ENCODE peak calls at places on chromosomes 4 and X, in five cellular contexts. U is ovary, I is HepG2, V is HCT116, S is endothelial cell of umbilical vein. T is an unnamed sample.

GRCh38 chrX:8025705-8026104 is 98.5 kb upstream of the PNPLA4 start:
- DNase-seq in V (no peak), U (no peak), S (no peak), I (peak), T (no peak)

GRCh38 chr4:3440979-3441500 is 728 bp upstream of the HGFAC start:
- DNase-seq in S (no peak), U (no peak), V (no peak), I (no peak), T (no peak)

GRCh38 chr4:49032440-49033161 is 46.5 kb downstream of the CWH43 start:
- DNase-seq in S (peak), I (peak), U (no peak), V (peak), T (no peak)

GRCh38 chrX:132967049-132967448 is 8.6 kb upstream of the HS6ST2 start:
- DNase-seq in U (no peak), V (no peak), I (peak), S (no peak), T (no peak)

GRCh38 chr4:132169660-132170059 is 979.4 kb upstream of the PCDH10 start:
- DNase-seq in I (no peak), U (no peak), S (no peak), V (no peak), T (no peak)

GRCh38 chrX:15471016-15471415 is 22.1 kb downstream of the PIR start:
- DNase-seq in S (peak), I (peak), U (peak), V (peak), T (peak)

GRCh38 chr4:132332932-132333722 is 816.0 kb upstream of the PCDH10 start:
- DNase-seq in V (peak), U (no peak), S (peak), I (peak), T (no peak)

GRCh38 chr4:36000941-36001557 is 243.3 kb downstream of the ARAP2 start:
- DNase-seq in U (no peak), V (no peak), I (no peak), S (no peak), T (no peak)

GRCh38 chr4:143961084-143961483 is 55.7 kb upstream of the GYPE start:
- DNase-seq in V (no peak), S (no peak), I (no peak), U (no peak), T (no peak)

GRCh38 chr4:98747659-98748091 is 89.3 kb upstream of the TSPAN5 start:
- DNase-seq in I (no peak), S (peak), V (peak), U (no peak), T (peak)

GRCh38 chrX:114675365-114675764 is 91.5 kb downstream of the HTR2C start:
- DNase-seq in V (no peak), U (no peak), I (no peak), S (no peak), T (no peak)

GRCh38 chr4:21765810-21766407 is 182.7 kb downstream of the KCNIP4 start:
- DNase-seq in I (peak), S (peak), U (no peak), V (peak), T (peak)

GRCh38 chrX:20594985-20595384 is 328.3 kb upstream of the RPS6KA3 start:
- DNase-seq in V (peak), U (no peak), S (no peak), I (peak), T (no peak)

GRCh38 chr4:38512840-38513239 is 151.2 kb upstream of the KLF3 start:
- DNase-seq in U (no peak), V (no peak), S (no peak), I (no peak), T (no peak)
- H3K4me3 ChIP-seq in U (no peak), V (no peak), S (no peak), I (no peak), T (no peak)

DNA sequence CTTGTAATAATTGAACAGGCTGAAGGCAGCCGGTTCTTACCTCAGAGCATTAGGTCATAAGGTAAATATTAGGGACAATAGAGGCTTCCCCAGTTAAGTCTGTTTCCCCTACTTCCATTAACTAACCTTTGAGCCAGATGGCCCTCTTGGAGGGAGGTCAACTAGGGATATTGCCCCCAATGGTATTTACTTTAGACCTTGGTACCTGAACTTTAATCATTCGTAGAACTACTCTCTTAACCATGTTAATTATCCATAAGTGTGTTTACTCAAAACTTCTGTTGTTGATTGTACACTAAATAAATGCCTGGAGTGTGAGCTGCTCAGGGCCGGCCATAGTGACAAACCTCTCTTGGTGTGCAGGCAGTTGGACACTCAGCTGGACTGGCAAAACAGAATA is 1843.5 kb upstream of the AGA start:
- DNase-seq in V (no peak), I (peak), U (no peak), S (no peak), T (no peak)
- TF ChIP-seq CTCF in V (no peak), I (no peak), U (no peak), S (no peak), T (no peak)

GRCh38 chrX:47560179-47560830 is 700 bp upstream of the ARAF start:
- DNase-seq in V (no peak), S (no peak), U (no peak), I (no peak), T (no peak)

GRCh38 chrX:47562615-47563243 is 1.7 kb downstream of the ARAF start:
- DNase-seq in V (no peak), S (peak), I (no peak), U (no peak), T (no peak)

GRCh38 chrX:47561653-47562151 is 697 bp downstream of the ARAF start:
- DNase-seq in V (no peak), U (no peak), S (no peak), I (no peak), T (no peak)

GRCh38 chrX:47558436-47558835 is 2.6 kb upstream of the ARAF start:
- DNase-seq in V (no peak), I (no peak), U (no peak), S (no peak), T (no peak)

DNA sequence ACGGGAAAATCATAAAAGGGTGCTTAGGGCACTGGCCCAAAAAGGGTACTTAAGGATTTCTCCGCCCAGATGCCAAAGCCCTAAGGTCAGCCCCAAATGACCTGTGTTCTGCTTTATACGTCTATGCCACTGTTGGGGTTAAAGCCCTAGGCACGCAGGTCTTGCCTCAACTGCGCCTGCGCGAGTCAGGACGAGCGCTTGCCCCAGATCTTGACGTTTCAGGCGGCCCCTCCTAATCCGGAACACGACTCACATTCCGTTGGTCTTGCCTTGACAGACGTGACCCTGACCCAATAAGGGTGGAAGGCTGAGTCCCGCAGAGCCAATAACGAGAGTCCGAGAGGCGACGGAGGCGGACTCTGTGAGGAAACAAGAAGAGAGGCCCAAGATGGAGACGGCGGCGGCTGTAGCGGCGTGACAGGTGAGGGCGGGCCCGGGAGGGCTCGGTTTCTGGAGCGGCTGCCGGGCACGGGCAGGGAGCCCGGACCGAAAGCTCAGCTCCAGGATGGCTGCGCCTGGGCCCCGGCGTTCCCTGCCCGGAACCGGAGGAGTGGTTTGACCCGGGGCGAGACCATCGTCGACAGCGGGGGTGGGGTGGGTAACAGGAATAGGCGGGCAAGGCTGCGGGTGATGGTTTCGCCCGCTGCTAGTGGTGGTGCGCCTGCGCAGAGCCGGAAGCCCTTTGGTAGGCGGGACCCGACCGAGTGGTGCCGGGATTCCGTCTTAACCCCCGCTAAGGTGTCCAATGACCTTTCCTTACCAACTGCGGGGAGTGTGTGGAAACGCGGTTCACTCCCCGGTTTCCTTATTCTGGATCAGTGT is at the start of gene ARAF:
- DNase-seq in I (peak), U (peak), S (peak), V (peak), T (peak)
- TF ChIP-seq POLR2A in I (peak), U (peak), S (peak), V (peak), T (peak)

DNA sequence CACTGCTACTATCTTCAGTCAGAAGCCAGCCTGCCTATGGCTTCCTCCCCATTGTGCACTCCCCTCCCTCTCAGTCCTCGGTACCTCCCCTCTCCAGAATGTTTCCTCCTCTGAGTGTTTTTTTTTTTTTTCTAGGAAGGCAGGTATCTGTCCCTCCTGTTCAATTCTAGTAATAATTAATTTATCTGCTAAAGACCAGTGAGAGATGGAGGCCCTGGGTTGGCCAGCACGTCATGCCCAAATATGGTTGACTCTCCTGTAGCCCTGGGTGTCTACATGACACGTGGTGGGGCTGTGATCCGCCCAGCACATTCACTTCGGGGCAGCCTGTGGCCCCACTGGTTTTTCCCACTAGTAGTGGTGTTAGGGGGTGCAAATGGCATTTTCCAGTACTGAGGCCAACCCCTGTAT is 1.8 kb downstream of the FLNA start:
- DNase-seq in V (no peak), S (no peak), I (peak), U (no peak), T (no peak)
- H3K4me3 ChIP-seq in V (no peak), S (no peak), I (no peak), U (peak), T (peak)

GRCh38 chrX:120137439-120137838 is 21.0 kb upstream of the RHOXF2 start:
- DNase-seq in V (no peak), I (no peak), U (no peak), S (no peak), T (no peak)
- TF ChIP-seq CTCF in V (no peak), I (no peak), U (no peak), S (no peak), T (no peak)

GRCh38 chr4:15006416-15007024 is 4.2 kb downstream of the CPEB2 start:
- DNase-seq in U (no peak), S (peak), V (no peak), I (no peak), T (no peak)

GRCh38 chr4:15003441-15003890 is 1.2 kb downstream of the CPEB2 start:
- DNase-seq in I (no peak), U (peak), S (no peak), V (no peak), T (peak)

GRCh38 chr4:15005474-15006115 is 3.3 kb downstream of the CPEB2 start:
- DNase-seq in I (no peak), S (peak), U (no peak), V (no peak), T (no peak)

GRCh38 chr4:15003891-15004700 is 1.8 kb downstream of the CPEB2 start:
- DNase-seq in S (peak), V (no peak), I (no peak), U (peak), T (peak)

GRCh38 chr4:15004701-15005301 is 2.5 kb downstream of the CPEB2 start:
- DNase-seq in I (peak), S (peak), V (no peak), U (peak), T (peak)
- TF ChIP-seq POLR2A in I (no peak), S (no peak), V (no peak), U (peak), T (peak)

T was measured in prostate gland.